ENCODE peak calls at places on chromosome 22, in seven cellular contexts. M is thoracic aorta; Y is neural progenitor cell; N is CD4-positive, alpha-beta memory T cell; O is body of pancreas; E is A549; W is BE2C. B is an unnamed sample.

GRCh38 chr22:45537734-45538181 is 35.1 kb downstream of the FBLN1 start:
- DNase-seq in Y (no peak), E (no peak), W (peak; percentile 63), N (no peak), M (no peak), O (no peak), B (peak; percentile 81)

GRCh38 chr22:48870436-48870835 is 957.2 kb downstream of the BRD1 start:
- DNase-seq in Y (no peak), W (no peak), M (no peak), O (no peak), E (no peak), N (no peak), B (no peak)

GRCh38 chr22:49694462-49695260 is 133.0 kb downstream of the BRD1 start:
- DNase-seq in E (no peak), O (no peak), Y (no peak), M (no peak), N (no peak), W (no peak), B (peak; percentile 22)

GRCh38 chr22:37165940-37166674 is 16.4 kb upstream of the IL2RB start:
- DNase-seq in W (no peak), O (no peak), Y (no peak), M (no peak), N (peak; percentile 26), E (no peak), B (no peak)

GRCh38 chr22:30830907-30831306 is 136.2 kb downstream of the OSBP2 start:
- DNase-seq in Y (no peak), O (peak; percentile 47), N (no peak), M (no peak), E (peak; percentile 96), W (no peak), B (peak; percentile 84)

GRCh38 chr22:24965822-24966626 is 13.5 kb downstream of the KIAA1671 start:
- DNase-seq in O (peak; percentile 90), N (no peak), Y (no peak), M (no peak), E (peak; percentile 33), W (no peak), B (no peak)

GRCh38 chr22:36907464-36907863 is 6.0 kb upstream of the CSF2RB start:
- DNase-seq in M (no peak), E (no peak), W (no peak), N (no peak), O (no peak), Y (no peak), B (no peak)

GRCh38 chr22:27215826-27216320 is 558.5 kb downstream of the MIAT start:
- DNase-seq in E (no peak), N (no peak), W (no peak), Y (no peak), O (no peak), M (no peak), B (no peak)

GRCh38 chr22:37176464-37177061 is 11.5 kb downstream of the C1QTNF6 start:
- DNase-seq in Y (no peak), E (no peak), O (peak; percentile 62), N (no peak), M (no peak), W (peak; percentile 64), B (no peak)

GRCh38 chr22:32079110-32080089 is 36.3 kb downstream of the SLC5A1 start:
- DNase-seq in M (no peak), O (peak; percentile 28), E (peak; percentile 69), W (no peak), N (no peak), Y (no peak), B (peak; percentile 79)

GRCh38 chr22:37146507-37147180 is 3.1 kb downstream of the IL2RB start:
- DNase-seq in W (no peak), O (no peak), M (no peak), N (no peak), E (no peak), Y (no peak), B (no peak)

GRCh38 chr22:35569916-35570315 is 29.3 kb downstream of the RASD2 start:
- DNase-seq in M (no peak), E (no peak), Y (no peak), N (no peak), O (no peak), W (no peak), B (no peak)
- H3K4me1 ChIP-seq in M (no peaks in the 10 kb centered on the region), E (peaks cover 15% of the 10 kb centered on the region), Y (peaks cover 20% of the 10 kb centered on the region), N (no peaks in the 10 kb centered on the region), O (peaks cover 28% of the 10 kb centered on the region), W (no peaks in the 10 kb centered on the region), B (no peaks in the 10 kb centered on the region)

GRCh38 chr22:23695141-23695540 is 4.3 kb downstream of the RGL4 start:
- DNase-seq in M (no peak), Y (no peak), N (no peak), E (no peak), O (no peak), W (no peak), B (no peak)

GRCh38 chr22:23692598-23693291 is 1.9 kb downstream of the RGL4 start:
- DNase-seq in O (no peak), E (no peak), Y (peak; percentile 23), M (no peak), N (no peak), W (no peak), B (no peak)

GRCh38 chr22:23695748-23696325 is 5.0 kb downstream of the RGL4 start:
- DNase-seq in M (no peak), Y (no peak), N (no peak), O (no peak), W (no peak), E (no peak), B (no peak)

GRCh38 chr22:23691748-23692423 is 1.1 kb downstream of the RGL4 start:
- DNase-seq in W (no peak), Y (no peak), E (no peak), O (no peak), N (no peak), M (no peak), B (no peak)

DNA sequence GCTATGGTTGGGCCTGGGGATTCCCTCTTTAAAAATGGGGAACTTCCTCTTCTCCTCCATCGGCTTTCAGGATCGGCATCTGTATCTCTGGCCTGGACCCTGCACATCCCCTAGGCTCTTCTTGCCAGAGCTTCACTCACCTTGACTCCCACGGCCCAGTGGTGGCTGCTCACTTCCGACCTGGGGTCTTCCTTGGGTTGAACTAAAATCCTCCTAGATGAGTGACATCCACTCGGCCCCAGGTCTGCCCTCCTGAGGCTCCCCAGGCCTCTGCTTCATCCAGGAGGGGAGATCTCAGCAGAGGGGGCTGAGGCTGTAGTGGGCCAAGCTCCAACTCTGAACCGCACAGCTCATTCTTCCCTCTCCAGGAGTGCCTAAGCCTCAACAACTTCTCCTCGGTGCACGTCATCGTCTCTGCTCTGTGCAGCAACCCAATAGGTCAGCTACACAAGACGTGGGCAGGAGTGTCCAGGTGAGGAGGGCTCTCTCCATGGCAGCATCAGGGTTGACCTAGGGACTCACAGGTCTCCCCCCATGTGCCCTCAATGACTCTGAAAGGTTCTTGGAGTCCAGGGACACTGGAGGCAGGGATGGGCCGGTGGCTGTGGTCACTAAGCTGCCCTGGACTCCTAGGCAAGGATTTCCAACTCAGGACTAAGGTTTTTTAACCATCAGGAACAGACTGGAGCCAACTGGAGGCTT is 3.3 kb downstream of the RGL4 start:
- DNase-seq in N (no peak), W (no peak), Y (no peak), E (no peak), O (no peak), M (no peak), B (no peak)
- H3K4me1 ChIP-seq in N (peaks cover 43% of the 10 kb centered on the region), W (no peaks in the 10 kb centered on the region), Y (no peaks in the 10 kb centered on the region), E (no peaks in the 10 kb centered on the region), O (no peaks in the 10 kb centered on the region), M (no peaks in the 10 kb centered on the region), B (no peaks in the 10 kb centered on the region)

GRCh38 chr22:42724062-42724461 is 3.4 kb upstream of the A4GALT start:
- DNase-seq in O (no peak), Y (no peak), N (no peak), E (no peak), W (no peak), M (no peak), B (no peak)

GRCh38 chr22:42719133-42719532 is 1.5 kb downstream of the A4GALT start:
- DNase-seq in Y (no peak), N (no peak), W (no peak), M (no peak), E (no peak), O (no peak), B (no peak)

GRCh38 chr22:42719656-42720262 is 911 bp downstream of the A4GALT start:
- DNase-seq in Y (peak; percentile 36), W (no peak), M (no peak), O (no peak), N (no peak), E (no peak), B (no peak)

GRCh38 chr22:42720263-42721044 is at the start of gene A4GALT:
- DNase-seq in W (no peak), Y (peak; percentile 73), E (no peak), O (no peak), N (peak; percentile 4), M (no peak), B (no peak)

GRCh38 chr22:42721045-42721434 is 370 bp upstream of the A4GALT start:
- DNase-seq in E (no peak), Y (peak; percentile 58), N (no peak), O (no peak), M (no peak), W (no peak), B (no peak)
- H3K4me1 ChIP-seq in E (peaks cover 33% of the 10 kb centered on the region), Y (peaks cover 18% of the 10 kb centered on the region), N (peaks cover 8% of the 10 kb centered on the region), O (peaks cover 12% of the 10 kb centered on the region), M (peaks cover 4% of the 10 kb centered on the region), W (no peaks in the 10 kb centered on the region), B (peaks cover 58% of the 10 kb centered on the region)

GRCh38 chr22:20530368-20531153 is 23.2 kb downstream of the MED15 start:
- DNase-seq in M (no peak), O (no peak), W (no peak), N (no peak), E (peak; percentile 66), Y (no peak), B (peak; percentile 59)

GRCh38 chr22:20526628-20527355 is 19.4 kb downstream of the MED15 start:
- DNase-seq in M (no peak), O (no peak), Y (no peak), E (peak; percentile 42), W (no peak), N (no peak), B (peak; percentile 70)

GRCh38 chr22:20531154-20531403 is 23.7 kb downstream of the MED15 start:
- DNase-seq in W (no peak), N (no peak), Y (no peak), E (no peak), O (no peak), M (no peak), B (no peak)

GRCh38 chr22:20526305-20526627 is 18.9 kb downstream of the MED15 start:
- DNase-seq in M (no peak), E (no peak), O (no peak), Y (no peak), W (no peak), N (no peak), B (no peak)

DNA sequence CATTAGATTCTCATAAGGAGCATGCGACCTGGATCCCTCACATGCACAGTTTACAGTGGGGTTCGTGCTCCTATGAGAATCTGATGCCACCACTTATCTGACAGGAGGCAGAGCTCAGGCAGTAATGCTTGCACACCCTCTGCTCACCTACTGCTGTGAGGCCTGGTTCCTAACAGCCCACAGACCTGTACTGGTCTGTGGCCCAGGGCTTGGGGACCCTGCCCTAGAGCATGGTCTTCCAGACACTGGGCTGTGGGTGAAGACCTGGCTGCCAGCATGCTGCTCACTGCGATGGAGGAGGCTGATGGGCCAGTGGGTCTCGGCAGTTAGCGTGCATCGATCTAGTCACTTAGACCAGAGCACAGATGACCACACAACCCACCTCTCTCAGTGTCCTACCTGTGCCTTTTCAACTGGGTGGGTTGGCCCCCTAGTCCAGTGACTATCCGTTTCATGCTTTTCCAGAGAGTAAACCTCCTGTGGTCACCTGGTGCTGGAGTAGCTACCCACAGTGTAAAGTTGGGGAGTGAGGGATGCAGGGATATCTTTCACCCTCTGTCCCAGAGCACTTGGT is 21.1 kb downstream of the MED15 start:
- DNase-seq in Y (no peak), O (no peak), N (no peak), E (no peak), W (no peak), M (no peak), B (no peak)
- H3K4me1 ChIP-seq in Y (peaks cover 37% of the 10 kb centered on the region), O (peaks cover 30% of the 10 kb centered on the region), N (peaks cover 78% of the 10 kb centered on the region), E (peaks cover 84% of the 10 kb centered on the region), W (peaks cover 51% of the 10 kb centered on the region), M (peaks cover 46% of the 10 kb centered on the region), B (peaks cover 83% of the 10 kb centered on the region)